ENCODE peak calls at places on chromosomes 6 and 20, in ten cellular contexts. B, A, G, F, H, Q, T, W, N and J are unnamed samples.

GRCh38 chr6:136284909-136285308 is 4.7 kb downstream of the BCLAF1 start:
- DNase-seq in B (peak), N (no peak), A (no peak), Q (no peak), G (no peak), W (no peak), H (no peak), T (peak), F (no peak), J (no peak)

GRCh38 chr6:79193971-79194370 is 40.5 kb downstream of the HMGN3 start:
- DNase-seq in F (no peak), T (no peak), H (no peak), W (no peak), Q (no peak), A (no peak), N (no peak), G (no peak), B (no peak), J (no peak)

GRCh38 chr6:4287811-4288244 is 152.5 kb upstream of the ECI2 start:
- DNase-seq in T (no peak), W (peak), H (no peak), G (no peak), B (no peak), F (no peak), A (peak), N (no peak), Q (no peak), J (no peak)

GRCh38 chr20:431012-431904 is 23.2 kb downstream of the RBCK1 start:
- DNase-seq in T (peak), G (peak), F (peak), H (no peak), Q (peak), B (peak), N (peak), A (peak), W (peak), J (no peak)

GRCh38 chr6:16430661-16431089 is 192.3 kb downstream of the GMPR start:
- DNase-seq in Q (no peak), H (no peak), A (no peak), T (no peak), G (no peak), W (no peak), F (no peak), B (peak), N (no peak), J (no peak)

GRCh38 chr6:18530201-18530600 is 143.1 kb downstream of the RNF144B start:
- DNase-seq in H (no peak), G (no peak), T (no peak), N (no peak), W (no peak), F (no peak), B (no peak), A (no peak), Q (no peak), J (no peak)

GRCh38 chr20:8161262-8162071 is 29.4 kb downstream of the PLCB1 start:
- DNase-seq in B (no peak), T (peak), F (peak), H (no peak), Q (no peak), G (no peak), W (no peak), A (no peak), N (peak), J (no peak)

GRCh38 chr6:124870611-124871201 is 91.5 kb upstream of the RNF217 start:
- DNase-seq in T (peak), B (peak), N (peak), W (peak), A (no peak), G (no peak), Q (no peak), F (no peak), H (no peak), J (no peak)

GRCh38 chr6:169225131-169225576 is 28.5 kb downstream of the THBS2 start:
- DNase-seq in F (no peak), G (no peak), B (no peak), N (no peak), T (no peak), W (no peak), A (no peak), Q (no peak), H (no peak), J (no peak)

DNA sequence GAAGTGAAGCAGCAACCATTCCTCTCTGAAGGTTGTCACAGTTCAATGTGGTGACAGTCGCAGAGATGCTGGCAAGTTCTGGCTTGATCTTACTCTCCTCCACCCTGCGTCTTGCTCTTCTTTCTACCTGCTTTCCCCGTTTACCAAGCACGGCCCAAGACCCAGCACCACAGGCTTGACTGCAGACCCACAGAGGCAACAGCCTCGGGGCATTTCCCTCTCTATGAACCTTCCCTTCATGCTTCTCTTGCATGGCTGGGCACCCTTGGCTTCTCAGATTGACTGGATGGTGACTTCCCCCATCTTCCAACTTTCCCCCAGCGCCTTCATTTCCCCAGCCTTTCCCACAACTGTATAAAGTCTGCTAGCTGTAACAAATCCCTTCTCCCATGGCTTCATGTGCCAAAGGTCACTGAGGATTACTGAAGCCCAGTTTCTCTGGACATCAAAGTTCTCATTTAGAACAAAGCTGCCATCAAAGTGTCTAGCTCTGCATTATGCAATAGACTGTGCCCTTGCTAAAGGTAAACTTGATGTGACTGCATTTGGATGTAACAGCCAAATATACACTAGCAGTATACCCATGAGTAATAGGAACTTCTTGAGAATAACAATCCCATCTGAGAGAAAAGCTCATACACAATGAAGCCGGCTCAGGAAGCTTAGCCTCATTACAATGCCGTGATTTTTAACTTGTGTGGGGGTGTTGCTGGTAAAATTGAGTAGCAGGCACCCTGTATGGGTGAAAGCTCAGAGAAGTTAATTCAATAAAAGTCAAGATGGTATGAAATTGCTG is 723.1 kb upstream of the FLRT3 start:
- DNase-seq in Q (no peak), G (no peak), A (no peak), B (no peak), W (peak), N (no peak), F (peak), T (no peak), H (no peak), J (no peak)
- TF ChIP-seq CTCF in Q (no peak), G (no peak), A (no peak), B (no peak), W (no peak), N (no peak), F (no peak), T (no peak), H (no peak), J (no peak)

GRCh38 chr6:36546958-36547645 is at the start of gene STK38:
- DNase-seq in B (peak), T (peak), W (peak), F (peak), Q (peak), H (peak), A (peak), G (peak), N (peak), J (peak)
- TF ChIP-seq CTCF in B (no peak), T (no peak), W (peak), F (peak), Q (no peak), H (no peak), A (no peak), G (no peak), N (peak), J (no peak)

DNA sequence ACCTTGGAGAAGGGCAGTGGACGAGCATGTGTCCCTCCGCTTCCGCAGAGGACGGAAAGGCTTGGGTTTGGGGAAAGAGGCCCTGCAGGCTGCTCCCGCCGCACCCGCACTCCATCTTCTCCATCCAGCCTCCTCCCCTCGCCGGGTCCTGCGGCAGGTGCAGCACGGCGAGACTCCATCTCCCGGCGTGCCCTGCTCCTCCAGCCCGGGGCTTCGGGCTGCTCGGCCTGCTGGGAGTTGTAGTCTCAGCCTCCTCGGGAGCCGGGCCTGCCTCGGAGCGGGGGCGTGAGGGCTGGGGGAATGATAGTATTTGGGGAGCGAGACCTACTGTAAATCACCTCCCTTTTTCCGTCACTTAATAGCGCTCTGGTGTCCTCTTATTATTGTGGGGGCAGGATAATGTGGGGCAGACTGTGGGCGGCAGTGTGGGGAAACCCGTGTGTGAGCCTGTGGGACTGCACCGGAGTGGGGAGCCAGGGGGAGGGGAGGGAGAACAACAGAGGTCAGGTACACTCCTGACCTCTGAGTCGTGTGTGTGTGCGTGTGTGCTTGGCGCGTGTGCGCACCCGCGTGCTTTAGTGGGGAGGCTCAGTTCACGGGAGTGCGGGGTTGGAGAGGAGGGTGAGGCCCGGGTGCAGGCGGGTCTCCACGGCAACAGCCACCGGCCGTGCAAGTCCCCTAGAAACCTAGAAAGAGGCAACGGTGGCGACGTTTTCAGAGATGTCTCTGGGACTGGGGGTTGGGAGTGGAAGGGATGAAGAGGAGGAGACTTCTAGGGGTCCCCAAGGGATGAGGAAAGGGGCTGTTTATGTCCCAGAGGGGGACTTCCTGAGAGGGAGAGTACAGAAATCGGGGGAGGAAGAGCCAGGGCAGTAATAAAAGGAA is 4.1 kb downstream of the TTBK1 start:
- DNase-seq in G (peak), Q (peak), T (no peak), B (peak), A (peak), H (no peak), N (peak), F (peak), W (peak), J (peak)
- TF ChIP-seq CTCF in G (no peak), Q (no peak), T (no peak), B (no peak), A (no peak), H (no peak), N (no peak), F (no peak), W (no peak), J (no peak)

DNA sequence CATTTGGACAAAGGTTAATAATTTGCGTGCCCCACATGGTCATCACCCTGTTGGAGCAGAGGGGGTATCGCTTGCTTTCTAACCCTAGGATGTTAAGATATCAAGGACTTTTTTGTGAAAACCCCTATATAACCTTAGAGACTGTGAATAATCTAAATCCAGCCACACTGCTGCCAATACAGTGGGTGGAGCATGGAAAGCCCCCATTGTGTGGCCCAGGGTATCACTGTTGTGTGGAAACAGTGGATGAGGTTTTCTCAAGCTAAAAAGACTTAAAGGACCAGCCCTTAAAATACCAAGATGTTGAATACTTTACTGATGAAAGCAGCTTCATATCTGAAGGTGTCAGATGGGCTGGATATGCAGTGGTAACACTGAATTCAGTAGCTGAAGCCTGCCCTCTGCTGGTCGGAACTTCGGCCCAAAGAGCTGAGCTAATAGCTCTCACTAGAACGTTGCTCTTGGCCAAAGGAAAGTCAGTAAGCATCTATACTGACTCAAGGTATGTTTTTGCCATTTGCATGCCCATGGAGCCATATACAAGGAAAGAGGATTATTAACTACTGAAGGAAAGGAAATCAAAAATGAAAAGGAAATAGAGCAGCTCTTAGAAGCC is 695.2 kb downstream of the PHF3 start:
- DNase-seq in W (peak), Q (peak), B (peak), H (peak), A (peak), G (peak), F (peak), N (peak), T (peak), J (peak)
- TF ChIP-seq CTCF in W (peak), Q (peak), B (peak), H (no peak), A (no peak), G (peak), F (peak), N (peak), T (peak), J (peak)

GRCh38 chr6:108115598-108116058 is 41.1 kb upstream of the OSTM1 start:
- DNase-seq in N (peak), Q (peak), G (peak), H (no peak), F (peak), A (peak), B (peak), W (peak), T (no peak), J (no peak)

GRCh38 chr6:108114861-108115597 is 40.5 kb upstream of the OSTM1 start:
- DNase-seq in G (peak), H (no peak), F (no peak), N (peak), W (peak), A (peak), Q (peak), T (peak), B (peak), J (peak)

GRCh38 chr6:108116781-108117426 is 42.4 kb upstream of the OSTM1 start:
- DNase-seq in G (peak), B (no peak), Q (no peak), T (no peak), W (peak), F (no peak), N (no peak), A (no peak), H (no peak), J (no peak)

GRCh38 chr6:108116424-108116780 is 41.9 kb upstream of the OSTM1 start:
- DNase-seq in G (no peak), F (no peak), Q (no peak), W (no peak), T (no peak), B (no peak), N (no peak), A (no peak), H (no peak), J (no peak)

GRCh38 chr6:108113557-108114519 is 39.3 kb upstream of the OSTM1 start:
- DNase-seq in B (peak), H (no peak), W (peak), A (no peak), G (peak), N (peak), Q (peak), T (peak), F (peak), J (no peak)
- TF ChIP-seq CTCF in B (peak), H (no peak), W (peak), A (peak), G (peak), N (peak), Q (peak), T (peak), F (peak), J (peak)

GRCh38 chr6:2938632-2939083 is 32.7 kb downstream of the SERPINB6 start:
- DNase-seq in A (no peak), T (no peak), W (no peak), N (no peak), G (no peak), Q (no peak), F (no peak), H (no peak), B (no peak), J (no peak)
- TF ChIP-seq CTCF in A (no peak), T (peak), W (no peak), N (peak), G (no peak), Q (no peak), F (no peak), H (no peak), B (no peak), J (no peak)

GRCh38 chr20:48817367-48818030 is 10.3 kb downstream of the PREX1 start:
- DNase-seq in F (no peak), G (no peak), W (no peak), T (no peak), H (no peak), Q (no peak), N (no peak), A (no peak), B (no peak), J (no peak)

GRCh38 chr20:48819089-48819488 is 8.7 kb downstream of the PREX1 start:
- DNase-seq in T (no peak), A (no peak), F (no peak), Q (no peak), H (no peak), B (no peak), W (no peak), N (no peak), G (no peak), J (no peak)

GRCh38 chr20:48816282-48816860 is 11.4 kb downstream of the PREX1 start:
- DNase-seq in H (no peak), W (no peak), T (no peak), N (no peak), B (no peak), G (no peak), Q (no peak), F (no peak), A (no peak), J (no peak)

GRCh38 chr20:48818481-48818987 is 9.3 kb downstream of the PREX1 start:
- DNase-seq in G (no peak), T (no peak), H (no peak), A (no peak), N (no peak), W (no peak), F (peak), Q (no peak), B (no peak), J (no peak)

DNA sequence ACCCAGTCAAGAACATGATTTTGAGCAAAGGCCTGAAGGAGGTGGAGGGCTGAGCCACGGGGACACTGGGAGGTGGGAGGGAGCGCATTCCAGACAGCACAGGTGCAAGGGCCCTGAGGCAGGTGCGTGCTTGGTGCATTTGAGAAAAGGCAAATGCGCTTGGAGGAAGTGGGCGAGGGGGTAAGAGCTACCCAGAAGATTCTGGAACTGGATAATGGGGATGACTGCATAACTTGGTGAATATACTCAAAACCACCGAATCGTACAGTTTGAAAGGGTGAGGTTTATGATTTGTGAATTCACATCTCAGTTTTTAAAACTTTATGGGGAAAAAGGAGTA is 9.8 kb downstream of the PREX1 start:
- DNase-seq in N (no peak), A (no peak), G (no peak), T (no peak), H (no peak), W (no peak), B (no peak), F (no peak), Q (no peak), J (no peak)
- TF ChIP-seq CTCF in N (no peak), A (no peak), G (no peak), T (no peak), H (no peak), W (no peak), B (no peak), F (no peak), Q (no peak), J (no peak)

DNA sequence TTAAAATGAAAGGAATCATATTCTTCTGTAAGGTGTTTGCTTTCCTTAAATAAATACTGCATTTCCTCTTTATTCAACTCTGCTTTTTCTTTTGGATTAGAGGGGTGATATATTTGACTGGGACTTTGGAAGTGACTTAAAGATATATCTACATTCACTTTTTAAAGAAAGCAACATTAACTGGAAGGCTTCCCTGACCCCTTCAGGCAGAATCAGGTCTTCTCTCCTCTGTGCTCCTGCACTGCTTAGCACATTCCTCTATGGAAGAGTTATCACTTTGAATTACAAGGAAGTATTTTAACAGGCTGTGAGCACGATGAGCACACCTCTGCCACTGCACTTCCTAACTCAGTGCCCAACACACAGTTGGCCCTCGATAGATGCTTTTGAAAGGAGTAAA is 59.2 kb upstream of the POU3F2 start:
- DNase-seq in G (no peak), F (no peak), B (no peak), Q (no peak), H (no peak), T (no peak), W (peak), A (no peak), N (peak), J (no peak)
- TF ChIP-seq CTCF in G (no peak), F (no peak), B (no peak), Q (no peak), H (no peak), T (no peak), W (peak), A (no peak), N (no peak), J (no peak)